ENCODE peak calls at places on chromosomes 11 and 22, in nine cellular contexts. M is ovary, A is A549, H is suprapubic skin, I is tibial nerve, W is stomach, X is H1, R is K562, C is transverse colon. E is an unnamed sample.

GRCh38 chr22:46667245-46667623 is 47.0 kb downstream of the GRAMD4 start:
- DNase-seq in M (no peak), A (no peak), H (no peak), I (no peak), W (no peak), X (no peak), R (no peak), C (no peak), E (no peak)

GRCh38 chr11:72641900-72642814 is 32.1 kb downstream of the PDE2A start:
- DNase-seq in M (no peak), A (peak), H (no peak), I (no peak), W (peak), X (peak), R (peak), C (peak), E (peak)

GRCh38 chr11:57318178-57318577 is 6.6 kb downstream of the TNKS1BP1 start:
- DNase-seq in M (no peak), A (no peak), H (no peak), I (no peak), W (peak), X (no peak), R (no peak), C (no peak), E (peak)

GRCh38 chr11:133910101-133910500 is 46.7 kb downstream of the IGSF9B start:
- DNase-seq in M (no peak), A (no peak), H (no peak), I (no peak), W (no peak), X (no peak), R (no peak), C (no peak), E (no peak)

GRCh38 chr11:99268895-99269294 is 248.1 kb downstream of the CNTN5 start:
- DNase-seq in M (no peak), A (no peak), H (no peak), I (no peak), W (no peak), X (no peak), R (no peak), C (no peak), E (no peak)

GRCh38 chr22:23237201-23237798 is 57.0 kb downstream of the BCR start:
- DNase-seq in M (peak), A (no peak), H (no peak), I (peak), W (peak), X (no peak), R (peak), C (peak), E (peak)

GRCh38 chr11:118615282-118615979 is 8.0 kb downstream of the PHLDB1 start:
- DNase-seq in M (no peak), A (no peak), H (peak), I (no peak), W (no peak), X (peak), R (no peak), C (no peak), E (no peak)

GRCh38 chr11:76224461-76225121 is 18.3 kb upstream of the WNT11 start:
- DNase-seq in M (no peak), A (no peak), H (no peak), I (no peak), W (no peak), X (no peak), R (no peak), C (no peak), E (no peak)

GRCh38 chr11:40302669-40303068 is 1156.8 kb downstream of the LRRC4C start:
- DNase-seq in M (no peak), A (no peak), H (no peak), I (no peak), W (no peak), X (no peak), R (no peak), C (no peak), E (no peak)

GRCh38 chr22:23626286-23626975 is 5.7 kb downstream of the DRICH1 start:
- DNase-seq in M (no peak), A (no peak), H (no peak), I (no peak), W (no peak), X (no peak), R (no peak), C (no peak), E (no peak)

GRCh38 chr11:69089258-69089657 is 40.5 kb downstream of the TPCN2 start:
- DNase-seq in M (no peak), A (peak), H (no peak), I (no peak), W (peak), X (no peak), R (peak), C (no peak), E (peak)

GRCh38 chr22:32053165-32053755 is 10.2 kb downstream of the SLC5A1 start:
- DNase-seq in M (no peak), A (no peak), H (no peak), I (no peak), W (no peak), X (no peak), R (no peak), C (no peak), E (no peak)

GRCh38 chr22:48236261-48236660 is 1473.8 kb downstream of the TBC1D22A start:
- DNase-seq in M (no peak), A (no peak), H (no peak), I (no peak), W (peak), X (peak), R (no peak), C (no peak), E (no peak)

GRCh38 chr11:100777118-100777517 is 90.0 kb downstream of the ARHGAP42 start:
- DNase-seq in M (no peak), A (peak), H (no peak), I (no peak), W (peak), X (no peak), R (no peak), C (peak), E (no peak)

GRCh38 chr11:119341222-119342022 is 739 bp upstream of the C1QTNF5 start:
- DNase-seq in M (no peak), A (no peak), H (no peak), I (no peak), W (no peak), X (no peak), R (no peak), C (no peak), E (no peak)

GRCh38 chr11:81869337-81870065 is 864.2 kb downstream of the FAM181B start:
- DNase-seq in M (no peak), A (no peak), H (no peak), I (no peak), W (peak), X (no peak), R (no peak), C (peak), E (no peak)
- TF ChIP-seq EP300 in M (no peak), A (no peak), H (no peak), I (no peak), W (no peak), X (no peak), R (no peak), C (no peak), E (no peak)

DNA sequence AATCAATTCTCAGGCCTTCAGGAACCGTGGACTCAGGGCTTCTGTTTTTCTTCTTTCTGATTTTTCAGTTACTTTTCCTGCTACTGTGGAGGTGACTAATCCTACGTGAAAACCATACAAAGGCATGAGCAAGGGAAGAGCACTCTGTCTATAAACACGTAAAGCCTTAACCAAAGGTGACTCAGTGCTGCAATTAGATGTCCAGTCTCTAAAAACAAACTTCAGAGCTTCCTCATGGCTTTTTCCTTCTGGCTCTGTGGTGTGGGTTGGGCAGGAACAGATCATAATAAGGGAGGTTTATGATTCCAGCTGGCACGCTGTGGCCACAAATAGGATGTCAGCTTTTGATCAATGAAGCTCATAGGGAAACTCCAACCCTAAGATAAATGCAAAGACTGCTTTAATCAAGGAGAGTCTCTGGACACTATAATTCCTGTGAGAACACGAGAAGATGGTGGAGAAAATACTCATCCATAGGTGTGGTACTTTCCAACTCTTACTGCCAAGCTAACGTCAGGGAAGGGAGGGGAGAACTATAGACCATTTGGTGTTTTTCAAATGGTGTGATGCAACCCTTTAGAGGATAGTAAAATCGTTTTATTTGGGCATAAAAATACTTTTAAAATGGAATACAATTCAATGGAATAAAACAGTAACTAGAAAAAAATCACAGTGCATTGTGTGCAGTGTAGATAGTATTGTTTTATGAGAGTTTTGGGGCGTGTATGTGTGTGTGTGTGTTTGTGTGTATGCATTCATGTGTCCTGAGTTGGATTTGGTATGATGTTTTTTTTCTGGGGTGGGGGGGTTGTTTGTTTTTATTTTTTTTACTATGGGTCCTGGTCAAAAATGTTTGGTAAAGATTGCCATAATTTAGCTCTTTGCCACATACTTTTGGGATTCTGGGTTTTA is at the start of gene NXPE2:
- DNase-seq in M (no peak), A (peak), H (no peak), I (no peak), W (no peak), X (no peak), R (no peak), C (peak), E (no peak)
- TF ChIP-seq EP300 in M (no peak), A (no peak), H (no peak), I (no peak), W (no peak), X (no peak), R (no peak), C (no peak), E (no peak)

GRCh38 chr22:17884084-17884483 is 109.8 kb upstream of the BID start:
- DNase-seq in M (no peak), A (no peak), H (no peak), I (no peak), W (no peak), X (no peak), R (no peak), C (no peak), E (no peak)

GRCh38 chr22:17882162-17882561 is 107.9 kb upstream of the BID start:
- DNase-seq in M (no peak), A (no peak), H (no peak), I (no peak), W (no peak), X (no peak), R (no peak), C (no peak), E (no peak)

GRCh38 chr22:17883356-17883755 is 109.1 kb upstream of the BID start:
- DNase-seq in M (no peak), A (no peak), H (no peak), I (no peak), W (no peak), X (no peak), R (no peak), C (no peak), E (no peak)

GRCh38 chr22:17882727-17883126 is 108.5 kb upstream of the BID start:
- DNase-seq in M (no peak), A (no peak), H (no peak), I (no peak), W (no peak), X (no peak), R (no peak), C (no peak), E (no peak)

GRCh38 chr22:17884951-17885350 is 110.7 kb upstream of the BID start:
- DNase-seq in M (no peak), A (no peak), H (no peak), I (no peak), W (no peak), X (no peak), R (no peak), C (no peak), E (no peak)
- TF ChIP-seq EP300 in M (no peak), A (no peak), H (no peak), I (no peak), W (no peak), X (no peak), R (no peak), C (no peak), E (no peak)

GRCh38 chr11:115304774-115305472 is 199.3 kb downstream of the CADM1 start:
- DNase-seq in M (no peak), A (no peak), H (no peak), I (no peak), W (no peak), X (no peak), R (no peak), C (no peak), E (no peak)
- TF ChIP-seq EP300 in M (no peak), A (no peak), H (no peak), I (no peak), W (no peak), X (no peak), R (no peak), C (no peak), E (no peak)

GRCh38 chr11:113349528-113349927 is 35.1 kb downstream of the TTC12 start:
- DNase-seq in M (no peak), A (no peak), H (no peak), I (no peak), W (no peak), X (no peak), R (no peak), C (no peak), E (no peak)

GRCh38 chr11:113345978-113346377 is 31.6 kb downstream of the TTC12 start:
- DNase-seq in M (no peak), A (no peak), H (no peak), I (no peak), W (no peak), X (no peak), R (no peak), C (no peak), E (no peak)

GRCh38 chr11:113350646-113351045 is 36.3 kb downstream of the TTC12 start:
- DNase-seq in M (no peak), A (no peak), H (no peak), I (no peak), W (no peak), X (no peak), R (no peak), C (no peak), E (no peak)

GRCh38 chr11:113351490-113351889 is 36.1 kb upstream of the ANKK1 start:
- DNase-seq in M (no peak), A (no peak), H (no peak), I (no peak), W (no peak), X (no peak), R (no peak), C (no peak), E (no peak)

GRCh38 chr11:113351061-113351460 is 36.5 kb upstream of the ANKK1 start:
- DNase-seq in M (no peak), A (no peak), H (no peak), I (no peak), W (no peak), X (no peak), R (no peak), C (no peak), E (no peak)
- TF ChIP-seq EP300 in M (no peak), A (no peak), H (no peak), I (no peak), W (no peak), X (no peak), R (no peak), C (no peak), E (no peak)

DNA sequence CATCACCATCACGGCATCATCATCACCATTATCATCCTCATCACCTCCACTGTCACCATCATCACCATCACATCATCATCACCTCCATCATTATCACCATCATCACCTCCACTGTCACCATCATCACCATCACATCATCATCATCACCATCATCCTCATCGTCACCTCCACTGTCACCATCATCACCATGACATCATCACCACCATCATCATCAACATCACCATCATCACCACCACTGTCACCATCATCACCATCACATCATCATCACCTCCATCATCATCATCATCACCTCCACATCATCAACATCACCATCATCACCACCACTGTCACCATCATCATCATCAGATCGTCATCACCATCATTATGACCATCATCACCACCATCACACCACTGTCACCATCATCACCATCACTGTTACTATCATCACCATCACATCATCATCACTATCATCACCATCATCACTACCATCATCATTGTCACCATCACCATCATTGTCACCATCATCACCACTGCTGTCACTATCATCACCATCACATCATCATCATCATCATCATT is 32.8 kb downstream of the PARVG start:
- DNase-seq in M (no peak), A (no peak), H (no peak), I (no peak), W (no peak), X (no peak), R (no peak), C (no peak), E (no peak)
- TF ChIP-seq EP300 in M (no peak), A (no peak), H (no peak), I (no peak), W (no peak), X (no peak), R (no peak), C (no peak), E (no peak)

GRCh38 chr11:35145249-35145648 is 6.3 kb downstream of the CD44 start:
- DNase-seq in M (no peak), A (no peak), H (no peak), I (no peak), W (peak), X (no peak), R (peak), C (peak), E (no peak)
- TF ChIP-seq EP300 in M (no peak), A (no peak), H (no peak), I (no peak), W (no peak), X (no peak), R (no peak), C (no peak), E (no peak)

E was measured in sigmoid colon.